ENCODE peak calls at places on chromosomes 5 and 9, in ten cellular contexts. K is SW 1271; H is epithelial cell of esophagus; L is cardiac fibroblast; D is NCI-H774; O is NCI-H2081; T is stimulated activated CD4-positive, alpha-beta T cell treated with anti-CD3 and anti-CD28 coated beads, Interleukin-1b, Interleukin-23, amount 100 ng/mL, for 1 hour; A is fibroblast of pulmonary artery; X is HTR-8/SVneo; V is nucleus accumbens. Q is an unnamed sample.

GRCh38 chr5:87020099-87020934 is 247.4 kb upstream of the RASA1 start:
- DNase-seq in K (no peak), H (peak; percentile 38), L (peak; percentile 35), D (peak; percentile 6), O (no peak), T (no peak), A (peak; percentile 26), X (peak; percentile 12), V (peak; percentile 6), Q (no peak)

GRCh38 chr5:36948041-36948440 is 71.5 kb downstream of the NIPBL start:
- DNase-seq in K (peak; percentile 51), H (peak; percentile 50), L (peak; percentile 36), D (no peak), O (no peak), T (no peak), A (peak; percentile 35), X (peak; percentile 35), V (no peak), Q (no peak)

GRCh38 chr5:80988419-80988925 is 28.3 kb downstream of the RASGRF2 start:
- DNase-seq in K (no peak), H (peak; percentile 34), L (no peak), D (no peak), O (no peak), T (no peak), A (no peak), X (no peak), V (no peak), Q (no peak)

GRCh38 chr5:105506692-105507277 is 1944.2 kb upstream of the NUDT12 start:
- DNase-seq in K (peak; percentile 39), H (peak; percentile 54), L (peak; percentile 10), D (no peak), O (peak; percentile 1), T (no peak), A (peak; percentile 17), X (no peak), V (no peak), Q (peak; percentile 14)

GRCh38 chr9:137366891-137367381 is 56.0 kb downstream of the EXD3 start:
- DNase-seq in K (no peak), H (no peak), L (no peak), D (no peak), O (no peak), T (no peak), A (no peak), X (no peak), V (no peak), Q (no peak)

GRCh38 chr9:72315510-72316287 is 49.3 kb downstream of the ZFAND5 start:
- DNase-seq in K (no peak), H (peak; percentile 64), L (peak; percentile 52), D (no peak), O (peak; percentile 38), T (no peak), A (peak; percentile 19), X (no peak), V (no peak), Q (no peak)

GRCh38 chr5:82159014-82159413 is 119.1 kb downstream of the RPS23 start:
- DNase-seq in K (peak; percentile 47), H (peak; percentile 88), L (peak; percentile 61), D (no peak), O (no peak), T (no peak), A (peak; percentile 82), X (peak; percentile 21), V (no peak), Q (no peak)

GRCh38 chr5:111439473-111440075 is 72.8 kb downstream of the STARD4 start:
- DNase-seq in K (no peak), H (peak; percentile 33), L (no peak), D (no peak), O (no peak), T (no peak), A (peak; percentile 13), X (no peak), V (no peak), Q (no peak)

GRCh38 chr9:34866614-34867013 is 91.5 kb upstream of the PHF24 start:
- DNase-seq in K (no peak), H (no peak), L (no peak), D (no peak), O (no peak), T (no peak), A (no peak), X (no peak), V (no peak), Q (no peak)

GRCh38 chr9:130530932-130531331 is 48.4 kb upstream of the FUBP3 start:
- DNase-seq in K (no peak), H (peak; percentile 83), L (peak; percentile 82), D (no peak), O (no peak), T (no peak), A (peak; percentile 78), X (peak; percentile 60), V (no peak), Q (no peak)

GRCh38 chr5:15499528-15500325 is at the start of gene FBXL7:
- DNase-seq in K (peak; percentile 75), H (peak; percentile 75), L (peak; percentile 84), D (no peak), O (peak; percentile 57), T (no peak), A (peak; percentile 82), X (peak; percentile 87), V (peak; percentile 73), Q (peak; percentile 37)

GRCh38 chr5:43066231-43066798 is 26.2 kb upstream of the ANXA2R start:
- DNase-seq in K (peak; percentile 83), H (peak; percentile 71), L (peak; percentile 76), D (peak; percentile 80), O (peak; percentile 91), T (peak; percentile 49), A (peak; percentile 69), X (no peak), V (peak; percentile 62), Q (peak; percentile 41)

GRCh38 chr9:131739988-131740648 is at the start of gene RAPGEF1:
- DNase-seq in K (peak; percentile 29), H (peak; percentile 39), L (peak; percentile 51), D (peak; percentile 49), O (peak; percentile 42), T (peak; percentile 80), A (peak; percentile 47), X (peak; percentile 43), V (peak; percentile 46), Q (peak; percentile 89)

GRCh38 chr9:92746567-92747458 is 17.8 kb downstream of the BICD2 start:
- DNase-seq in K (no peak), H (no peak), L (peak; percentile 68), D (no peak), O (no peak), T (no peak), A (peak; percentile 69), X (no peak), V (no peak), Q (no peak)

GRCh38 chr9:87065981-87066380 is 118.7 kb upstream of the GAS1 start:
- DNase-seq in K (no peak), H (no peak), L (peak; percentile 17), D (no peak), O (no peak), T (no peak), A (no peak), X (no peak), V (no peak), Q (no peak)

GRCh38 chr5:27592231-27592630 is 553.8 kb upstream of the CDH9 start:
- DNase-seq in K (peak; percentile 18), H (peak; percentile 49), L (peak; percentile 61), D (no peak), O (no peak), T (no peak), A (peak; percentile 67), X (peak; percentile 41), V (no peak), Q (no peak)

GRCh38 chr9:131306397-131306997 is 17.0 kb downstream of the PLPP7 start:
- DNase-seq in K (no peak), H (no peak), L (no peak), D (no peak), O (no peak), T (no peak), A (no peak), X (no peak), V (no peak), Q (no peak)

GRCh38 chr9:121765021-121765950 is 113.9 kb downstream of the DAB2IP start:
- DNase-seq in K (peak; percentile 45), H (peak; percentile 45), L (peak; percentile 57), D (no peak), O (no peak), T (no peak), A (peak; percentile 54), X (peak; percentile 49), V (no peak), Q (peak; percentile 44)

GRCh38 chr5:88322785-88323184 is 54.1 kb upstream of the TMEM161B start:
- DNase-seq in K (no peak), H (no peak), L (no peak), D (no peak), O (no peak), T (no peak), A (no peak), X (no peak), V (no peak), Q (no peak)

GRCh38 chr5:99177796-99178195 is 249.0 kb upstream of the CHD1 start:
- DNase-seq in K (no peak), H (no peak), L (no peak), D (no peak), O (no peak), T (no peak), A (no peak), X (no peak), V (no peak), Q (no peak)

GRCh38 chr9:133931059-133931458 is 61.1 kb downstream of the VAV2 start:
- DNase-seq in K (no peak), H (no peak), L (no peak), D (no peak), O (peak; percentile 36), T (no peak), A (no peak), X (no peak), V (no peak), Q (no peak)

GRCh38 chr5:36389245-36389644 is 87.5 kb upstream of the RANBP3L start:
- DNase-seq in K (no peak), H (no peak), L (peak; percentile 61), D (no peak), O (no peak), T (no peak), A (peak; percentile 53), X (no peak), V (no peak), Q (no peak)

GRCh38 chr5:83077662-83078261 is 415 bp downstream of the XRCC4 start:
- DNase-seq in K (peak; percentile 46), H (peak; percentile 15), L (peak; percentile 31), D (peak; percentile 17), O (no peak), T (no peak), A (peak; percentile 29), X (peak; percentile 2), V (peak; percentile 7), Q (no peak)

GRCh38 chr9:92294297-92294676 is 790 bp upstream of the IARS1 start:
- DNase-seq in K (peak; percentile 22), H (no peak), L (peak; percentile 20), D (no peak), O (no peak), T (no peak), A (no peak), X (no peak), V (no peak), Q (no peak)

GRCh38 chr5:1746371-1747078 is 53.1 kb downstream of the MRPL36 start:
- DNase-seq in K (no peak), H (no peak), L (no peak), D (no peak), O (no peak), T (no peak), A (no peak), X (no peak), V (no peak), Q (no peak)

GRCh38 chr9:29397148-29397547 is 1823.9 kb upstream of the C9orf72 start:
- DNase-seq in K (no peak), H (peak; percentile 4), L (no peak), D (no peak), O (no peak), T (no peak), A (no peak), X (no peak), V (no peak), Q (no peak)

GRCh38 chr5:5092149-5092548 is 48.0 kb upstream of the ADAMTS16 start:
- DNase-seq in K (no peak), H (no peak), L (no peak), D (no peak), O (no peak), T (no peak), A (no peak), X (no peak), V (no peak), Q (no peak)

GRCh38 chr9:116087246-116087645 is 66.3 kb upstream of the PAPPA start:
- DNase-seq in K (no peak), H (peak; percentile 83), L (peak; percentile 94), D (peak; percentile 28), O (peak; percentile 82), T (no peak), A (peak; percentile 94), X (no peak), V (no peak), Q (no peak)

Q was measured in HuH-7.5.